ENCODE peak calls at places on chromosome 1, in eight cellular contexts. One of them, this sample, is unnamed.

GRCh38 chr1:97138515-97139032 is 417.0 kb downstream of the PTBP2 start:
- DNase-seq in AG10803: no peak
- DNase-seq in BJ: no peak
- DNase-seq in A673: peak
- DNase-seq in hepatocyte: no peak
- DNase-seq in fibroblast of lung: no peak
- DNase-seq in adrenal gland: no peak
- DNase-seq in smooth muscle cell of the brain vasculature: no peak
- DNase-seq in this sample: no peak

GRCh38 chr1:240499012-240499411 is 112.9 kb downstream of the GREM2 start:
- DNase-seq in A673: no peak
- DNase-seq in smooth muscle cell of the brain vasculature: no peak
- DNase-seq in adrenal gland: no peak
- DNase-seq in fibroblast of lung: peak
- DNase-seq in hepatocyte: no peak
- DNase-seq in BJ: no peak
- DNase-seq in AG10803: peak
- DNase-seq in this sample: no peak

GRCh38 chr1:246000638-246001015 is 506.5 kb downstream of the SMYD3 start:
- DNase-seq in A673: no peak
- DNase-seq in smooth muscle cell of the brain vasculature: no peak
- DNase-seq in AG10803: no peak
- DNase-seq in BJ: no peak
- DNase-seq in adrenal gland: no peak
- DNase-seq in hepatocyte: no peak
- DNase-seq in fibroblast of lung: no peak
- DNase-seq in this sample: no peak

GRCh38 chr1:15799928-15800835 is 7.3 kb downstream of the UQCRHL start:
- DNase-seq in hepatocyte: peak
- DNase-seq in smooth muscle cell of the brain vasculature: peak
- DNase-seq in adrenal gland: peak
- DNase-seq in BJ: no peak
- DNase-seq in fibroblast of lung: peak
- DNase-seq in AG10803: peak
- DNase-seq in A673: no peak
- DNase-seq in this sample: no peak

GRCh38 chr1:3483801-3484444 is 29.5 kb downstream of the ARHGEF16 start:
- DNase-seq in A673: peak
- DNase-seq in smooth muscle cell of the brain vasculature: no peak
- DNase-seq in fibroblast of lung: no peak
- DNase-seq in AG10803: peak
- DNase-seq in adrenal gland: peak
- DNase-seq in hepatocyte: peak
- DNase-seq in BJ: no peak
- DNase-seq in this sample: no peak

GRCh38 chr1:63327417-63328139 is 5.2 kb downstream of the FOXD3 start:
- DNase-seq in adrenal gland: peak
- DNase-seq in smooth muscle cell of the brain vasculature: no peak
- DNase-seq in BJ: no peak
- DNase-seq in AG10803: peak
- DNase-seq in fibroblast of lung: peak
- DNase-seq in A673: peak
- DNase-seq in hepatocyte: peak
- DNase-seq in this sample: no peak

GRCh38 chr1:60621524-60621923 is 460.8 kb upstream of the NFIA start:
- DNase-seq in adrenal gland: no peak
- DNase-seq in BJ: no peak
- DNase-seq in A673: peak
- DNase-seq in hepatocyte: peak
- DNase-seq in AG10803: no peak
- DNase-seq in fibroblast of lung: peak
- DNase-seq in smooth muscle cell of the brain vasculature: peak
- DNase-seq in this sample: peak

GRCh38 chr1:151259351-151259750 is 4.8 kb downstream of the PSMD4 start:
- DNase-seq in smooth muscle cell of the brain vasculature: no peak
- DNase-seq in hepatocyte: no peak
- DNase-seq in adrenal gland: no peak
- DNase-seq in AG10803: no peak
- DNase-seq in BJ: no peak
- DNase-seq in A673: no peak
- DNase-seq in fibroblast of lung: no peak
- DNase-seq in this sample: no peak

GRCh38 chr1:35442737-35443136 is 114.5 kb downstream of the KIAA0319L start:
- DNase-seq in A673: no peak
- DNase-seq in smooth muscle cell of the brain vasculature: no peak
- DNase-seq in hepatocyte: no peak
- DNase-seq in fibroblast of lung: no peak
- DNase-seq in adrenal gland: no peak
- DNase-seq in BJ: no peak
- DNase-seq in AG10803: no peak
- DNase-seq in this sample: no peak